ENCODE peak calls at places on chromosome 7, in nine cellular contexts. Q is stomach, E is tibial nerve, L is suprapubic skin, D is H1, W is A549, I is sigmoid colon, V is esophagus muscularis mucosa, Y is transverse colon. H is an unnamed sample.

GRCh38 chr7:151769189-151769821 is 107.6 kb downstream of the PRKAG2 start:
- DNase-seq in W (no peak), I (peak), V (no peak), D (no peak), Y (no peak), Q (no peak), E (no peak), L (no peak), H (no peak)

GRCh38 chr7:67610897-67611296 is 614.3 kb downstream of the TYW1 start:
- DNase-seq in E (no peak), Q (no peak), V (no peak), L (no peak), Y (no peak), W (no peak), D (no peak), I (no peak), H (no peak)

GRCh38 chr7:99379043-99379577 is 4.6 kb downstream of the ARPC1B start:
- DNase-seq in I (peak), E (peak), W (peak), Y (peak), Q (peak), D (no peak), L (peak), V (peak), H (no peak)

GRCh38 chr7:90563286-90563685 is 32.8 kb upstream of the CDK14 start:
- DNase-seq in I (no peak), Y (no peak), W (no peak), V (no peak), D (no peak), Q (no peak), L (no peak), E (no peak), H (no peak)

GRCh38 chr7:100781255-100781654 is 46.1 kb downstream of the EPHB4 start:
- DNase-seq in Q (no peak), E (no peak), D (no peak), Y (no peak), W (no peak), V (no peak), L (no peak), I (no peak), H (no peak)

GRCh38 chr7:23016345-23017253 is 2.7 kb upstream of the HYCC1 start:
- DNase-seq in Q (no peak), V (no peak), L (no peak), W (no peak), I (no peak), E (no peak), D (no peak), Y (no peak), H (no peak)

GRCh38 chr7:118366363-118366762 is 141.9 kb downstream of the ANKRD7 start:
- DNase-seq in E (no peak), Q (no peak), I (no peak), Y (no peak), L (no peak), D (no peak), V (no peak), W (no peak), H (no peak)

GRCh38 chr7:130365093-130365492 is 15.2 kb upstream of the CPA1 start:
- DNase-seq in E (no peak), V (no peak), W (no peak), Q (no peak), I (no peak), D (no peak), L (peak), Y (no peak), H (peak)

GRCh38 chr7:133290041-133290440 is 37.2 kb downstream of the EXOC4 start:
- DNase-seq in V (no peak), D (no peak), E (no peak), I (no peak), L (no peak), W (no peak), Q (no peak), Y (no peak), H (no peak)

GRCh38 chr7:157476654-157477549 is 140.1 kb downstream of the DNAJB6 start:
- DNase-seq in Y (no peak), I (peak), E (no peak), L (no peak), D (no peak), V (no peak), Q (no peak), W (no peak), H (no peak)

GRCh38 chr7:92297736-92298135 is 52.0 kb downstream of the ANKIB1 start:
- DNase-seq in Q (no peak), I (no peak), V (no peak), Y (no peak), E (no peak), D (no peak), L (no peak), W (no peak), H (no peak)

GRCh38 chr7:140674899-140675701 is 2.4 kb downstream of the ADCK2 start:
- DNase-seq in E (no peak), I (peak), D (no peak), Q (no peak), V (no peak), Y (peak), W (peak), L (peak), H (peak)

GRCh38 chr7:9600974-9601373 is 1167.6 kb downstream of the NXPH1 start:
- DNase-seq in I (no peak), E (no peak), L (no peak), Q (no peak), Y (no peak), W (peak), D (no peak), V (no peak), H (no peak)

GRCh38 chr7:126485791-126486190 is 767.0 kb downstream of the GRM8 start:
- DNase-seq in E (no peak), W (no peak), Q (no peak), I (no peak), V (no peak), D (no peak), L (no peak), Y (no peak), H (no peak)

GRCh38 chr7:63899691-63900393 is 98.8 kb upstream of the ZNF722 start:
- DNase-seq in W (no peak), I (peak), Q (no peak), L (no peak), V (peak), E (peak), Y (peak), D (no peak), H (peak)

GRCh38 chr7:146875222-146875785 is 758.7 kb downstream of the CNTNAP2 start:
- DNase-seq in Y (no peak), V (no peak), W (no peak), D (no peak), E (no peak), I (no peak), Q (no peak), L (no peak), H (no peak)

GRCh38 chr7:154899893-154900292 is 103.0 kb downstream of the PAXIP1 start:
- DNase-seq in L (no peak), E (no peak), I (no peak), V (no peak), Q (no peak), D (no peak), Y (no peak), W (no peak), H (no peak)

GRCh38 chr7:130611206-130611605 is 57.3 kb downstream of the COPG2 start:
- DNase-seq in Y (no peak), I (no peak), L (no peak), V (no peak), D (no peak), Q (no peak), W (no peak), E (no peak), H (no peak)

GRCh38 chr7:86918245-86918644 is 141.2 kb downstream of the ELAPOR2 start:
- DNase-seq in I (no peak), Y (no peak), V (no peak), W (no peak), D (no peak), Q (no peak), L (no peak), E (no peak), H (no peak)

GRCh38 chr7:86913709-86914108 is 145.7 kb downstream of the ELAPOR2 start:
- DNase-seq in I (no peak), E (no peak), W (no peak), D (no peak), V (no peak), Q (no peak), L (no peak), Y (no peak), H (no peak)

GRCh38 chr7:86911703-86912102 is 147.8 kb downstream of the ELAPOR2 start:
- DNase-seq in Q (no peak), W (no peak), E (no peak), L (no peak), V (no peak), D (no peak), I (no peak), Y (no peak), H (no peak)

GRCh38 chr7:86916277-86916825 is 143.1 kb downstream of the ELAPOR2 start:
- DNase-seq in L (no peak), D (no peak), I (no peak), Q (no peak), Y (no peak), W (no peak), V (no peak), E (no peak), H (no peak)

DNA sequence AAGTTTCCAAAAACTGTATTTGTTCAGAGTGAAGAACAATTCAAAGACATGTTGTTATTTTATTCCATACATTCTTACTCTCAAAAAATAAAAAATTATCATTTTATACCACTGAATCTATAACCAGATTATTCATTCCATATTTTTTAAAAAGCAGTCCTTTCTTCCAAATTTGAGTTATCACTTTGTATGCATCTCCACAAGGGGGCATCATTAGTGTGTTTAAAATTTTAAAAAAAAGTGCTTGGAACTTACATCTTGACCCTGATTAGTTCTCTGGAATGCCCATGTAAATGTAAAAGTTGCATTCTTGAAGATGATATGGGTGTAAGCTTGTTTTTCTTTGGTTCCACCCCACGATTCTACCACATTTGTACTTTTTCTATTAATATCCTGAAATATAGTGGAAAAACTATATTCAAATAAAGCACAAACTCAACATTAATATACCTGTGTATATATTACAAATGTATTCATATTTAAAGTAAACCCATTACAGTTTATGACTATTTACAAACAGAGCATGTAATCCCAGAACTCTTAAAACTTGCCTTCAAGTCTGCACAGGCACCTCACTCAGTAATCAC is 144.9 kb downstream of the ELAPOR2 start:
- DNase-seq in W (peak), Y (no peak), Q (no peak), E (no peak), D (no peak), I (no peak), V (no peak), L (no peak), H (no peak)
- TF ChIP-seq CTCF in W (peak), Y (peak), Q (no peak), E (no peak), D (no peak), I (no peak), V (peak), L (peak), H (no peak)

DNA sequence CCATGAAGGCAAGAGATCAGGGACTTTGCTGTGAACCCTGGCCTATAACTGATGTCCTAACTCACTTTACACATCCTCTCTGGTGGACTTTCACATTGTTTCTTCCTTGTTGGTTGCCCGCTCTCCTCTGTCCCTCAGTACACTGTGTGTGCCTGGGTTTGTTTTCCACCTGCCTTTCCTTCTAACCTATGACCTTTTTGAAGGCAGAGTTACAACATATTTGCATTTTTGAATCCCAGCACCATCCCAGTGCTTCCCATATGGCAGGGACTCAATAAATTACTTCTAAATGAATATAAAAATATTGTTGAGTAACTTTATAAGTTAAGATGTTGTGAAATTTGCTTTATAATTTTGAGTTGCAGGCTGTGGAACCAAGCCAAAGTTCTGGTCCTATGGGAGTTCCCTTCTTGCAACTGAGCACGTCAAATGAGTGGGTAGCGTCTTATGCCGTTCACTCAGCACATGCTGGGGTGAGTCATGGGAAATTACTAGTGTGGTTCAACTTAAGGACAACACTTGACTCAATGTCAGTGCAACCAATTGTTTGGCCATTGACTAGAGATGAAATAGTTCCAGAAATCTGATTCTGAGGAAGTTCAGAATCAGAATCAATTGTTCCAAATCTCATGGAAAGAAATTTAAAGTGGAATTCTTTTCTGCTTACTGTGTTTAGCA is 250.9 kb downstream of the TWIST1 start:
- DNase-seq in V (no peak), L (peak), E (peak), Q (no peak), D (no peak), Y (peak), W (peak), I (peak), H (peak)
- TF ChIP-seq EP300 in V (no peak), L (no peak), E (peak), Q (no peak), D (no peak), Y (no peak), W (no peak), I (no peak), H (no peak)

DNA sequence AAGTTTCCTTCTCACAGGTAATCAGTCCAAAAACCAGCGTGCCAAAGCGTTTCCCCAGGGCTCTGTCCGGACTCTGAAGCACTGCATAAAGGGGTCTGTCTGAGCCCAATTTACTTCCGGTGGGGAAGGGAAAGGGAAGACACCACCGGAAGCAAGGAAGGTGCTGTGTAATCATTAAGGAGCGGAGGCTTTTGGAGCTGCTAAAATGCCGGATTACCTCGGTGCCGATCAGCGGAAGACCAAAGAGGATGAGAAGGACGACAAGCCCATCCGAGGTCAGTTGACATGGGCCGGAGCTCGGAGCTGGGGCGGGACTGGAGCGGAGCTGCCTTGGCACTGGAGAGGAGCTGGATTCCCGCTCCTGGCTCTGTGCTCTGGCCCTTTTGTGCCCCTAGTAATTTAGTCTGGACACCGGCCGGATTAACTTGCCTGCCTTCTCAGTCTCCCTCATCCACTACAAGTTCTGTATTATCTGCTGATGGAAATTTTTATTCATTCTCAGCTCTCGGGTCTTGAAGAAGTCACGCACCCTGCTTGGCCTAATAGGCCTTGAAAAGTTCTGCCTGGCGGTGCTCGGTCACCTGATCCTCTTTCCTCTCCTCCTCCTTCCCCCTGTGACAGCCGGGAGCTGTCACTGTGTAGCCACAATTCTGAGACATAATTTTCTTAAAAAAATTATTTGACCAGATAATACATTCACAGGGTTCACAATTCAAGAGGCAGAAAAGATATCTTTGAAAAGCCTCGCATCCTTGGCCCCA is at the start of gene PSMC2:
- DNase-seq in L (peak), I (peak), D (peak), V (no peak), E (peak), Y (peak), W (peak), Q (peak), H (peak)
- TF ChIP-seq CTCF in L (no peak), I (no peak), D (no peak), V (no peak), E (no peak), Y (no peak), W (no peak), Q (no peak), H (no peak)

GRCh38 chr7:44140341-44140740 is 791 bp downstream of the MYL7 start:
- DNase-seq in E (no peak), D (no peak), Y (no peak), I (peak), V (no peak), L (no peak), W (no peak), Q (no peak), H (no peak)

GRCh38 chr7:44141221-44141850 is at the start of gene MYL7:
- DNase-seq in V (no peak), D (no peak), I (peak), E (no peak), Y (no peak), L (peak), Q (no peak), W (no peak), H (no peak)

GRCh38 chr7:44144426-44144967 is 3.4 kb upstream of the MYL7 start:
- DNase-seq in I (peak), D (no peak), L (peak), E (no peak), Q (no peak), W (no peak), V (no peak), Y (no peak), H (no peak)

GRCh38 chr7:44143606-44144250 is 2.6 kb upstream of the MYL7 start:
- DNase-seq in E (no peak), D (no peak), W (no peak), I (peak), V (no peak), L (peak), Y (no peak), Q (no peak), H (peak)

DNA sequence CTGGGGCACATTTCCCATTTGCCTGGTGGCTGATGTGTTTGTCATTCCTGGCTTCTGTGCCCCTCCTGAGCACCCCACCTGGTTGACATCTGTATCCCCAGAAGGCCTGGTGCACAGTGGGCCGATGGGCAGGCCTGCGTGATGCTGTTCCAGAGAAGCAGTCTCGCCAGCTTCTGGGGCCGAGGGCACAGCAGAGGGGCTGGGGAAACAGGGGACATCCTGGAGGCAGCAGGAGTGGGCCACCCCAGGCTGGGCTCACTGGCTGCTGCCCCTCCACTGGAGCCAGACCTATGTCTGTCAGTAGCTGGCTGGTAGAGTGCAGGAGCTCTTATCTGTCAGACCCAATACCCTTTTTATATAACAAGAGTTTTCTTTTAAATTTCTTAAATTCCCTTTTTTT is 896 bp upstream of the MYL7 start:
- DNase-seq in Y (no peak), W (no peak), E (no peak), Q (no peak), I (peak), D (no peak), V (no peak), L (peak), H (no peak)
- TF ChIP-seq EP300 in Y (no peak), W (no peak), E (no peak), Q (no peak), I (no peak), D (no peak), V (no peak), L (no peak), H (no peak)

GRCh38 chr7:33836797-33837355 is 68.5 kb upstream of the BMPER start:
- DNase-seq in Q (no peak), V (no peak), D (no peak), I (no peak), Y (no peak), L (no peak), E (no peak), W (peak), H (no peak)
- TF ChIP-seq CTCF in Q (no peak), V (no peak), D (peak), I (no peak), Y (peak), L (no peak), E (no peak), W (peak), H (no peak)

GRCh38 chr7:50499092-50499491 is 48.9 kb upstream of the FIGNL1 start:
- DNase-seq in L (no peak), E (no peak), V (peak), W (no peak), Q (no peak), D (no peak), Y (no peak), I (no peak), H (no peak)

GRCh38 chr7:50505553-50505952 is 55.4 kb upstream of the FIGNL1 start:
- DNase-seq in D (no peak), E (no peak), Q (no peak), Y (no peak), I (no peak), V (no peak), W (no peak), L (no peak), H (no peak)

GRCh38 chr7:50504646-50505546 is 54.7 kb upstream of the FIGNL1 start:
- DNase-seq in D (no peak), L (no peak), V (no peak), E (no peak), W (no peak), Y (no peak), I (no peak), Q (no peak), H (no peak)

GRCh38 chr7:50502947-50503346 is 52.8 kb upstream of the FIGNL1 start:
- DNase-seq in E (no peak), V (no peak), Y (no peak), L (no peak), Q (no peak), I (peak), D (no peak), W (no peak), H (no peak)

DNA sequence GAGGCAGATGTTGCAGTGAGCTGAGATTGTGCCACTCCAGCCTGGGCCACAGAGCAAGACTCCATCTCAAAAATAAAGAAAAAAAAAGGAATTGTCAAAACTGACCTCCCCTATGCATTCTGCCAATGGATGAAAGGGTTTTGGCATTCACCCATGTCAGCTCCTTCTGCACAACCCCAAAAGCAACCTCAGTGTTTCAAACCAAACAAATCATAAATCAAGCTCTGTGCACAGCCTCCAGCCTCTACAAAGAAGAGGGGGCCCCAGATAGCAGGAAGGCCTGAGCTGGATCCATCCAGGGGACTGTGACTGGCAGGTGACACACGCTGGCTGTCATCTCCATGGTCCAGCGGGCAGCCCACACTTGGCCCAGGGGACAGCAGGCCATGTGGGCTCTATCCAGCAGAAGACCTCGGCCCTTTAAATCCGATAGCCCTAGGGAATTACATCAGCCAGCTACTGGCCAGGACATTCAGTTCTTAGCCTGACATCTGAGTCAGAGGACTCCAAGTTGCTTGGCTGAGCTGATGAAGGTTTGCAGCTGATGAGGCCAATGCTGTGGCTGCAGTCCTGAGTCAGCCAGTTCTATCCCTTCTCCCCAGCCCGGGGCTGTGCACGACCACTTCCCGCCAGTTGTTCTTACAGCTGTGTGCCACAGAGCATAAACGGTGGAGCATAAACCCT is 52.0 kb upstream of the FIGNL1 start:
- DNase-seq in Q (no peak), Y (peak), L (peak), W (peak), D (no peak), V (no peak), I (peak), E (peak), H (peak)
- TF ChIP-seq EP300 in Q (peak), Y (peak), L (peak), W (no peak), D (no peak), V (peak), I (peak), E (peak), H (peak)

H was measured in ovary.